ENCODE peak calls at places on chromosomes 13 and 19, in six cellular contexts. Q is tibial nerve, X is uterus, Y is ascending aorta, L is breast epithelium, D is thoracic aorta. Z is an unnamed sample.
A peak's percentile ranks its signal among the peaks of the same experiment; 100 is the strongest.

GRCh38 chr13:43792456-43792855 is 5.7 kb upstream of the ENOX1 start:
- DNase-seq in Y (no peak), L (no peak), D (no peak), X (no peak), Q (no peak), Z (no peak)

GRCh38 chr13:110150384-110151091 is 156.4 kb downstream of the COL4A1 start:
- DNase-seq in Y (no peak), Q (no peak), L (no peak), D (no peak), X (no peak), Z (no peak)

GRCh38 chr13:28136916-28137315 is 1.4 kb upstream of the PAN3 start:
- DNase-seq in D (no peak), Y (no peak), L (no peak), Q (no peak), X (no peak), Z (no peak)

GRCh38 chr13:43083750-43084149 is 60.4 kb downstream of the DNAJC15 start:
- DNase-seq in Q (no peak), Y (no peak), D (no peak), X (no peak), L (no peak), Z (no peak)

GRCh38 chr19:33734913-33735312 is 61.8 kb upstream of the KCTD15 start:
- DNase-seq in Q (no peak), Y (no peak), X (no peak), D (no peak), L (no peak), Z (no peak)

GRCh38 chr13:106997219-106997618 is 429.3 kb upstream of the ARGLU1 start:
- DNase-seq in X (no peak), L (no peak), Q (no peak), Y (no peak), D (no peak), Z (no peak)

GRCh38 chr13:89281331-89281730 is 1610.2 kb downstream of the SLITRK5 start:
- DNase-seq in L (no peak), X (no peak), Q (no peak), Y (no peak), D (no peak), Z (no peak)

GRCh38 chr13:41697578-41697977 is 240.2 kb downstream of the RGCC start:
- DNase-seq in D (no peak), Q (no peak), X (no peak), L (no peak), Y (no peak), Z (no peak)

GRCh38 chr19:47494211-47494547 is 10.2 kb upstream of the KPTN start:
- DNase-seq in L (no peak), Q (no peak), D (no peak), Y (no peak), X (no peak), Z (no peak)

GRCh38 chr19:47497073-47497766 is 13.2 kb upstream of the KPTN start:
- DNase-seq in Y (no peak), X (no peak), D (no peak), L (peak; percentile 83), Q (no peak), Z (no peak)

GRCh38 chr19:47494729-47495128 is 10.7 kb upstream of the KPTN start:
- DNase-seq in X (no peak), L (no peak), D (no peak), Y (no peak), Q (no peak), Z (no peak)

GRCh38 chr19:47493378-47494210 is 9.6 kb upstream of the KPTN start:
- DNase-seq in L (no peak), X (no peak), D (no peak), Y (no peak), Q (no peak), Z (no peak)

DNA sequence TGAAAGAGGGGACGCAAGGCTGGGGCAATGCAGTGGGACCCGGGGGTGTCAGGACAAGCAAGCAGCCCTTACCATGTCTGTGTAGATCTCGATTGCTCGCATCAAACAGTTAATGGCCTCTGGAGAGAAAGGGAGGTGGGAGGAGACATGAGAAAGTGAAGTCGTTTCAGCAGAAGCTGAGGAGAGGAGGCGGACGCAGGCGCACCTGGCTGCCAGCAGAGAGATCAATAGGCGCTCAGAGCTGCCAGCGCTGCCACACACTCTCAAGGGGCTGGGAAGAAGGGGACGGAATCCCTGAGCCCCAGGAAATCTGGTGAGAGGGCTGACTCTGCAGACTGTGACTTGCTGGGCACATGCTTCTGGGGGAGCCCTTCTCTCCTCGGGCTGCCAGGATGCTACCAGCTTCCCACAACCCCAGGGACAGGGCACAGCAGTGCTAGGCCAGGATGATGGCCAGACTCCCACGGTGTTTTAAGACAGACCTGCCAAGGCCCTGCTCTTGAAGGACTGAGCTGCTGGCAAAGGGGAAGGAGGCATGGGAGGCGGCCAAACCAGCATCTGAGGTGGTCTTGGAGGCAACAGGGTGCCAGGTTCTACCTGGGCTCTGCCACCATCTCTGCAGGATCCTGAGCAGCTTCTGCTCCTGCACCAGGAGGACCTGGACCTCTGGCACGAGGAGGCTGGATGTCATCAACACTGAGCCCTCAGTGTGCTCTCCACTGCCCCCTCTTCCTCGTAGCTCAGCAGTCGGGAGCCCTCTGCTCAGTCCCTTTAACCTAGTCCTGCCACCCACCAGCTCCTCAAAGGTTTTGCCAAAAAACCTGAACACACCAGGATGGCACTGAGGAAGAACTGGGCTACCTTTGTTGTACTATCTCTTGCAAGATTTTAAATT is 11.7 kb upstream of the KPTN start:
- DNase-seq in D (no peak), Q (no peak), X (no peak), L (no peak), Y (no peak), Z (no peak)
- H3K36me3 ChIP-seq in D (peaks cover 75% of the 10 kb centered on the region), Q (peaks cover 3% of the 10 kb centered on the region), X (no peaks in the 10 kb centered on the region), L (no peaks in the 10 kb centered on the region), Y (peaks cover 79% of the 10 kb centered on the region), Z (peaks cover 8% of the 10 kb centered on the region)

DNA sequence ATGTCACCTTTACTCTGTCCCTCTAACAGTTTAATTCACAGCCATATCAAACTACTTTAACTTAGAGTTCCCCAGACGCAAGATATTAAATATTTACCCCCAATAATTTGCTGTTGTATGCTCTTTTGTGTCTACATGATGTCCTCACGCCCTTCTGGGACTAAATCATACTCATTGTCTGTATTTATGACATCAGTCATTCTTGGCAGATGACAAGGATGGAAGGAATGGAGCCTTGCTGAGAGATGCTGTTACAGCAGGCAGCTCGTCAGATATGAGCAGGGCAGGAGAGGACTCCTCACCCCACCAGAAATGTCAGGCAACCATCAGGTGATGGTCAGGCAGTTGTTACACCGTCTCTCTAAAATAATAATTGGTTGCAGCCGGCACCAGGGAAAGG is 41.8 kb downstream of the CARD8 start:
- DNase-seq in D (no peak), Q (no peak), X (no peak), Y (no peak), L (no peak), Z (no peak)
- H3K9me3 ChIP-seq in D (no peaks in the 10 kb centered on the region), Q (no peaks in the 10 kb centered on the region), X (no peaks in the 10 kb centered on the region), Y (no peaks in the 10 kb centered on the region), L (no peaks in the 10 kb centered on the region), Z (no peaks in the 10 kb centered on the region)

GRCh38 chr19:17943284-17944221 is 10.7 kb downstream of the CCDC124 start:
- DNase-seq in D (no peak), Q (no peak), Y (no peak), L (no peak), X (no peak), Z (no peak)

GRCh38 chr19:17944301-17944700 is 11.5 kb downstream of the CCDC124 start:
- DNase-seq in X (no peak), Y (no peak), Q (no peak), D (no peak), L (no peak), Z (no peak)

GRCh38 chr19:17938092-17938845 is 5.5 kb downstream of the CCDC124 start:
- DNase-seq in Y (no peak), D (no peak), X (peak; percentile 75), L (peak; percentile 73), Q (peak; percentile 54), Z (no peak)

GRCh38 chr19:17942582-17943283 is 9.9 kb downstream of the CCDC124 start:
- DNase-seq in Y (no peak), L (no peak), X (no peak), D (no peak), Q (no peak), Z (no peak)

GRCh38 chr19:17942181-17942580 is 9.4 kb downstream of the CCDC124 start:
- DNase-seq in Y (no peak), D (no peak), X (no peak), Q (no peak), L (no peak), Z (no peak)
- H3K36me3 ChIP-seq in Y (peaks cover 42% of the 10 kb centered on the region), D (peaks cover 4% of the 10 kb centered on the region), X (no peaks in the 10 kb centered on the region), Q (no peaks in the 10 kb centered on the region), L (no peaks in the 10 kb centered on the region), Z (peaks cover 3% of the 10 kb centered on the region)

DNA sequence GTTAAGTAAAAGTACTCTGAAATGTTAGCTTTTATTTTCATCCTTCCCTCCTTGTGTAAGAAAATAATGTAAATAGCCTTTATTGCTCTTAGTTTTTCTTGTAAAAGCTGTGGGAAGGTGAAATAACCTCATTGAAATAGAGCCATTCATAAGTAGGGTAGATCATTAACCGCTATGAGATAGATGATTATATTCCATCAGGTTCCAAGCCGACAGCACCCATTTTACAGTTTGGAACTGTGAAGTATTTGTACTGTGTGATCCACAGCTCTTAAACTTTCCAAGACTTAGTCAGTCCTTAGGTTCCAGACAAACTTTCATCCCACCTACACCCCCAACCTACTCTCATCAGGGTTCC is 216.5 kb downstream of the TSHZ3 start:
- DNase-seq in L (no peak), X (no peak), Q (no peak), D (no peak), Y (no peak), Z (no peak)
- H3K9me3 ChIP-seq in L (no peaks in the 10 kb centered on the region), X (no peaks in the 10 kb centered on the region), Q (no peaks in the 10 kb centered on the region), D (no peaks in the 10 kb centered on the region), Y (no peaks in the 10 kb centered on the region), Z (no peaks in the 10 kb centered on the region)